ENCODE peak calls at places on chromosomes 5 and 9, in ten cellular contexts. N is fibroblast of mammary gland, I is spleen, B is coronary artery, L is adrenal gland, X is breast epithelium, C is epithelial cell of esophagus, Y is A549, Q is tibial nerve, P is upper lobe of left lung. M is an unnamed sample.
A peak's percentile ranks its signal among the peaks of the same experiment; 100 is the strongest.

GRCh38 chr9:76516350-76516749 is 57.4 kb downstream of the GCNT1 start:
- DNase-seq in N (no peak), I (no peak), B (no peak), L (no peak), X (no peak), C (peak; percentile 36), Y (no peak), Q (peak; percentile 18), P (no peak), M (no peak)

GRCh38 chr5:116881921-116882531 is 307.4 kb upstream of the SEMA6A start:
- DNase-seq in N (no peak), I (no peak), B (no peak), L (no peak), X (no peak), C (no peak), Y (no peak), Q (no peak), P (no peak), M (no peak)

GRCh38 chr5:170070556-170071412 is 34.9 kb upstream of the FOXI1 start:
- DNase-seq in N (peak; percentile 45), I (no peak), B (no peak), L (peak; percentile 37), X (no peak), C (peak; percentile 42), Y (peak; percentile 52), Q (peak; percentile 16), P (no peak), M (peak; percentile 4)

GRCh38 chr5:42952575-42952974 is 87.5 kb downstream of the ANXA2R start:
- DNase-seq in N (no peak), I (no peak), B (no peak), L (no peak), X (no peak), C (no peak), Y (no peak), Q (no peak), P (no peak), M (no peak)

GRCh38 chr5:6399978-6400910 is 21.9 kb upstream of the MED10 start:
- DNase-seq in N (peak; percentile 87), I (no peak), B (peak; percentile 62), L (no peak), X (no peak), C (peak; percentile 97), Y (no peak), Q (no peak), P (no peak), M (peak; percentile 96)

GRCh38 chr5:154587123-154587725 is 109.2 kb upstream of the HAND1 start:
- DNase-seq in N (no peak), I (no peak), B (no peak), L (no peak), X (no peak), C (no peak), Y (no peak), Q (no peak), P (no peak), M (no peak)

GRCh38 chr9:7739595-7739994 is 60.0 kb downstream of the DMAC1 start:
- DNase-seq in N (no peak), I (no peak), B (no peak), L (no peak), X (no peak), C (no peak), Y (no peak), Q (no peak), P (no peak), M (no peak)

GRCh38 chr9:113958556-113958955 is 82.4 kb downstream of the ZNF618 start:
- DNase-seq in N (no peak), I (no peak), B (peak; percentile 56), L (no peak), X (no peak), C (no peak), Y (no peak), Q (no peak), P (no peak), M (no peak)

GRCh38 chr5:180787711-180788431 is 14.7 kb downstream of the MGAT1 start:
- DNase-seq in N (no peak), I (peak; percentile 67), B (no peak), L (no peak), X (no peak), C (no peak), Y (no peak), Q (no peak), P (peak; percentile 77), M (no peak)

GRCh38 chr9:91422832-91423711 is 560 bp downstream of the NFIL3 start:
- DNase-seq in N (peak; percentile 90), I (peak; percentile 90), B (peak; percentile 91), L (peak; percentile 69), X (peak; percentile 77), C (peak; percentile 78), Y (peak; percentile 61), Q (peak; percentile 91), P (peak; percentile 93), M (peak; percentile 59)

GRCh38 chr9:19410195-19410503 is 1.3 kb downstream of the ACER2 start:
- DNase-seq in N (no peak), I (no peak), B (no peak), L (no peak), X (no peak), C (no peak), Y (no peak), Q (no peak), P (no peak), M (no peak)

GRCh38 chr9:19409406-19410194 is 791 bp downstream of the ACER2 start:
- DNase-seq in N (peak; percentile 8), I (peak; percentile 83), B (peak; percentile 83), L (peak; percentile 45), X (peak; percentile 64), C (peak; percentile 64), Y (peak; percentile 33), Q (peak; percentile 26), P (peak; percentile 61), M (peak; percentile 60)

GRCh38 chr9:19408316-19408692 is 505 bp upstream of the ACER2 start:
- DNase-seq in N (no peak), I (peak; percentile 92), B (no peak), L (no peak), X (no peak), C (no peak), Y (no peak), Q (peak; percentile 42), P (no peak), M (no peak)

GRCh38 chr9:19410594-19410993 is 1.8 kb downstream of the ACER2 start:
- DNase-seq in N (peak; percentile 11), I (no peak), B (no peak), L (no peak), X (no peak), C (no peak), Y (no peak), Q (no peak), P (no peak), M (no peak)

DNA sequence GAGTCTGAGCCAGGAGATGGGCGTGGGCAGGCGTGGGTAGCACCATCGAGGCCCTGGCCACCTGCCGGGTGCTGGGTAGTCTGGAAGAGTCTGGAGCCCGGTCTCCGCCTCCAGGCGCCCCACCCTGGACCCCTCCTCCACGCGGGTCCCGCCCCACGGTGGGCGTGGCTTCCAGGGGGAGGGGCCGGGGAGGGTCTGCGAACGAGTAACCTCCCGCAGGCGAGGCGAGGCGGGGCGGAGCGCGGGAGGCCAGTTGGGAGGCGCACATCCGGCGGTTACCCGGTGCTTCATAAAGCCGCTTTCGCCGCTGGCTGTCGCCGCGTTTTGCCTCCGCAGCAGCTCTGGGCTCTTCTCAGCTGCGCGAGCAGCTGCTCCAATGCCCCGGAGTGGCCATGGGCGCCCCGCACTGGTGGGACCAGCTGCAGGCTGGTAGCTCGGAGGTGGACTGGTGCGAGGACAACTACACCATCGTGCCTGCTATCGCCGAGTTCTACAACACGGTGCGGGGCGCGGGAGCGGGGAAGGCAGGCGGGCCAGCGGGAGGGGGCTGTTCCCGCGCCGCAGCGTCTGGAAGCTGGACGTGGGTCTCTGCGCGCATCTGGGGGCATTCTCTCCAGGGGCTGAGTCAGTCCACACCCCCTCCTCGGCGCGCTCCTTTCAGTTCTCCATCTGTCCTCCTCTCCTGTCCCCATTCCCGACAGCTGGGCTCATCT is at the start of gene ACER2:
- DNase-seq in N (peak; percentile 78), I (peak; percentile 99), B (peak; percentile 96), L (peak; percentile 99), X (peak; percentile 91), C (peak; percentile 94), Y (peak; percentile 88), Q (peak; percentile 95), P (peak; percentile 100), M (peak; percentile 80)
- TF ChIP-seq CTCF in N (no peak), I (no peak), B (no peak), L (no peak), X (no peak), C (no peak), Y (no peak), Q (no peak), P (no peak), M (peak; percentile 28)

GRCh38 chr9:21833090-21833801 is 30.8 kb downstream of the MTAP start:
- DNase-seq in N (no peak), I (peak; percentile 84), B (no peak), L (no peak), X (no peak), C (peak; percentile 97), Y (no peak), Q (no peak), P (no peak), M (peak; percentile 98)

GRCh38 chr9:21835111-21835510 is 32.7 kb downstream of the MTAP start:
- DNase-seq in N (no peak), I (no peak), B (no peak), L (no peak), X (no peak), C (no peak), Y (no peak), Q (no peak), P (no peak), M (no peak)

GRCh38 chr9:21828853-21829405 is 26.5 kb downstream of the MTAP start:
- DNase-seq in N (no peak), I (no peak), B (no peak), L (no peak), X (no peak), C (peak; percentile 90), Y (peak; percentile 3), Q (no peak), P (no peak), M (peak; percentile 74)

GRCh38 chr9:21831841-21832509 is 29.5 kb downstream of the MTAP start:
- DNase-seq in N (peak; percentile 91), I (no peak), B (no peak), L (no peak), X (no peak), C (peak; percentile 97), Y (peak; percentile 67), Q (no peak), P (no peak), M (peak; percentile 95)

GRCh38 chr9:21830589-21830988 is 28.2 kb downstream of the MTAP start:
- DNase-seq in N (peak; percentile 40), I (no peak), B (no peak), L (no peak), X (no peak), C (peak; percentile 66), Y (peak; percentile 3), Q (no peak), P (no peak), M (peak; percentile 56)
- H3K4me3 ChIP-seq in N (no peak overlapping the region), I (no peak overlapping the region), B (no peak overlapping the region), L (no peak overlapping the region), X (no peak overlapping the region), C (no peak overlapping the region), Y (no peak overlapping the region), Q (no peak overlapping the region), P (no peak overlapping the region), M (no peak overlapping the region)

GRCh38 chr5:160787247-160787646 is 64.8 kb downstream of the ATP10B start:
- DNase-seq in N (no peak), I (no peak), B (no peak), L (no peak), X (no peak), C (peak; percentile 40), Y (peak; percentile 6), Q (no peak), P (no peak), M (peak; percentile 17)
- TF ChIP-seq CTCF in N (peak; percentile 14), I (no peak), B (no peak), L (no peak), X (no peak), C (peak; percentile 55), Y (peak; percentile 7), Q (peak; percentile 29), P (peak; percentile 32), M (peak; percentile 52)

GRCh38 chr9:93097496-93098205 is 1.6 kb downstream of the CARD19 start:
- DNase-seq in N (no peak), I (peak; percentile 86), B (peak; percentile 83), L (no peak), X (no peak), C (no peak), Y (no peak), Q (no peak), P (no peak), M (no peak)
- H3K4me3 ChIP-seq in N (peak overlapping the region; percentile 65), I (peak overlapping the region; percentile 99), B (peak overlapping the region; percentile 91), L (peak overlapping the region; percentile 75), X (peak overlapping the region; percentile 86), C (peak overlapping the region; percentile 55), Y (peak overlapping the region; percentile 88), Q (no peak overlapping the region), P (no peak overlapping the region), M (no peak overlapping the region)